ENCODE peak calls at places on chromosomes 3 and 15, in seven cellular contexts. W is heart left ventricle, J is tibial artery, T is OCI-LY7, X is epithelial cell of esophagus, H is cardiac muscle cell, P is PC-9. F is an unnamed sample.

GRCh38 chr3:178964551-178964950 is 107.1 kb downstream of the ZMAT3 start:
- DNase-seq in W (no peak), J (no peak), T (no peak), X (no peak), H (no peak), P (no peak), F (no peak)

GRCh38 chr3:152120606-152121291 is 148.0 kb upstream of the MBNL1 start:
- DNase-seq in W (no peak), J (no peak), T (no peak), X (peak), H (no peak), P (no peak), F (peak)

GRCh38 chr15:50058231-50058630 is 60.8 kb downstream of the ATP8B4 start:
- DNase-seq in W (no peak), J (no peak), T (no peak), X (no peak), H (no peak), P (no peak), F (no peak)

GRCh38 chr3:191412764-191413163 is 48.2 kb upstream of the PYDC2 start:
- DNase-seq in W (no peak), J (no peak), T (no peak), X (peak), H (no peak), P (peak), F (peak)

GRCh38 chr15:41568350-41569017 is 9.5 kb downstream of the TYRO3 start:
- DNase-seq in W (no peak), J (no peak), T (no peak), X (no peak), H (peak), P (no peak), F (no peak)

GRCh38 chr15:89361451-89362202 is 27.0 kb upstream of the POLG start:
- DNase-seq in W (peak), J (no peak), T (no peak), X (peak), H (peak), P (peak), F (peak)

GRCh38 chr15:66027268-66027806 is 158.0 kb downstream of the RAB11A start:
- DNase-seq in W (no peak), J (no peak), T (no peak), X (peak), H (no peak), P (peak), F (no peak)

GRCh38 chr15:52139599-52140462 is 27.3 kb upstream of the BCL2L10 start:
- DNase-seq in W (peak), J (peak), T (peak), X (peak), H (peak), P (peak), F (peak)

GRCh38 chr3:38275658-38276057 is 6.4 kb upstream of the SLC22A14 start:
- DNase-seq in W (no peak), J (no peak), T (no peak), X (no peak), H (no peak), P (no peak), F (no peak)

GRCh38 chr3:78887608-78888011 is 880.2 kb downstream of the ROBO1 start:
- DNase-seq in W (no peak), J (no peak), T (no peak), X (peak), H (no peak), P (no peak), F (peak)

GRCh38 chr3:43958973-43959372 is 268.2 kb downstream of the ABHD5 start:
- DNase-seq in W (no peak), J (no peak), T (no peak), X (no peak), H (no peak), P (no peak), F (no peak)

GRCh38 chr3:191306428-191306827 is 22.8 kb upstream of the CCDC50 start:
- DNase-seq in W (no peak), J (no peak), T (no peak), X (no peak), H (no peak), P (no peak), F (no peak)

GRCh38 chr3:11636372-11636760 is 7.3 kb downstream of the VGLL4 start:
- DNase-seq in W (no peak), J (no peak), T (no peak), X (no peak), H (no peak), P (no peak), F (no peak)

GRCh38 chr15:75167588-75168076 is 34.0 kb upstream of the C15orf39 start:
- DNase-seq in W (no peak), J (no peak), T (no peak), X (peak), H (no peak), P (no peak), F (no peak)

GRCh38 chr3:110021659-110022058 is 684.3 kb upstream of the DPPA4 start:
- DNase-seq in W (no peak), J (no peak), T (no peak), X (no peak), H (no peak), P (no peak), F (no peak)

GRCh38 chr15:35596261-35596660 is 50.3 kb upstream of the DPH6 start:
- DNase-seq in W (no peak), J (no peak), T (no peak), X (no peak), H (no peak), P (no peak), F (peak)

GRCh38 chr3:58899159-58899952 is 150.5 kb downstream of the CFAP20DC start:
- DNase-seq in W (peak), J (peak), T (no peak), X (peak), H (peak), P (peak), F (peak)

GRCh38 chr3:105495021-105495420 is 128.3 kb downstream of the ALCAM start:
- DNase-seq in W (no peak), J (no peak), T (no peak), X (no peak), H (peak), P (no peak), F (peak)

GRCh38 chr3:184323696-184324095 is 9.3 kb downstream of the EIF4G1 start:
- DNase-seq in W (no peak), J (no peak), T (no peak), X (no peak), H (no peak), P (no peak), F (no peak)

GRCh38 chr3:126983653-126984390 is 907 bp downstream of the PLXNA1 start:
- DNase-seq in W (no peak), J (no peak), T (no peak), X (peak), H (peak), P (peak), F (no peak)

GRCh38 chr3:114718897-114719208 is 425.0 kb downstream of the TIGIT start:
- DNase-seq in W (no peak), J (no peak), T (no peak), X (no peak), H (no peak), P (no peak), F (no peak)

GRCh38 chr3:43214616-43215015 is 71.7 kb upstream of the SNRK start:
- DNase-seq in W (no peak), J (no peak), T (no peak), X (peak), H (no peak), P (no peak), F (peak)

GRCh38 chr15:41648770-41649169 is 11.4 kb upstream of the MGA start:
- DNase-seq in W (no peak), J (no peak), T (no peak), X (peak), H (no peak), P (no peak), F (peak)

GRCh38 chr3:114081022-114081421 is 24.5 kb downstream of the QTRT2 start:
- DNase-seq in W (no peak), J (no peak), T (no peak), X (no peak), H (no peak), P (no peak), F (peak)

GRCh38 chr3:141939759-141940158 is 63.3 kb downstream of the ATP1B3 start:
- DNase-seq in W (no peak), J (no peak), T (no peak), X (no peak), H (no peak), P (peak), F (no peak)

GRCh38 chr3:69710153-69710977 is 28.9 kb upstream of the MITF start:
- DNase-seq in W (no peak), J (no peak), T (no peak), X (no peak), H (no peak), P (no peak), F (peak)

DNA sequence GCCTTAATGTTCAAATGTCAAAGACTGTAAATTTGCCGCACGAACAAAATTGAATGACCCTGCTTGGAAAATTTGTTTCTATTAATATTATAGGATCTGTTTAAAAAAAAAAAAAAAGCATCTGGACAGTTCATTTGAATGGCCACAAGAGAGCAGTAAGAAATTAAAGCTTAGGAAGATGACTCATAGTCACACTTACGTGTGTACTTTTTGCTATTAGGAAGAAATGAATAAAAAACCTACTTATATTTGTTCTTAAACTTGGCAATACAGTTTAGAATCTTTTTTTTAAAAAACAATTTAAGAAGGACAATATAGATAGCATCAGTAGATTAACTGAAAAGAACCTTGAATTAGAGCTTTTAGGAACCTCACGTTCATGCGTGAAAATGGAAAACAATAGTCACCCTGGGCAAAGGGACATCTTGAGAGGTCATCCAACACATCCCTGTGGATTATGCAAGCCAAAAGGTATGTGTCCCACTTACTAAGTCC is 621.8 kb downstream of the MECOM start:
- DNase-seq in W (no peak), J (no peak), T (no peak), X (peak), H (peak), P (no peak), F (peak)
- TF ChIP-seq CTCF in W (peak), J (peak), T (peak), X (peak), H (peak), P (peak), F (peak)

GRCh38 chr3:36989000-36989399 is 3.9 kb downstream of the EPM2AIP1 start:
- DNase-seq in W (no peak), J (no peak), T (no peak), X (no peak), H (no peak), P (no peak), F (no peak)
- H3K4me3 ChIP-seq in W (peak), J (no peak), T (peak), X (no peak), H (peak), P (no peak), F (no peak)

GRCh38 chr15:100931143-100931890 is 12.2 kb downstream of the LRRK1 start:
- DNase-seq in W (no peak), J (no peak), T (peak), X (no peak), H (no peak), P (no peak), F (no peak)

GRCh38 chr15:100937171-100937570 is 18.0 kb downstream of the LRRK1 start:
- DNase-seq in W (no peak), J (no peak), T (no peak), X (no peak), H (no peak), P (no peak), F (no peak)

GRCh38 chr15:100932676-100933348 is 13.7 kb downstream of the LRRK1 start:
- DNase-seq in W (no peak), J (no peak), T (peak), X (no peak), H (no peak), P (no peak), F (no peak)

GRCh38 chr15:100934166-100934565 is 15.0 kb downstream of the LRRK1 start:
- DNase-seq in W (no peak), J (no peak), T (no peak), X (no peak), H (no peak), P (no peak), F (peak)

DNA sequence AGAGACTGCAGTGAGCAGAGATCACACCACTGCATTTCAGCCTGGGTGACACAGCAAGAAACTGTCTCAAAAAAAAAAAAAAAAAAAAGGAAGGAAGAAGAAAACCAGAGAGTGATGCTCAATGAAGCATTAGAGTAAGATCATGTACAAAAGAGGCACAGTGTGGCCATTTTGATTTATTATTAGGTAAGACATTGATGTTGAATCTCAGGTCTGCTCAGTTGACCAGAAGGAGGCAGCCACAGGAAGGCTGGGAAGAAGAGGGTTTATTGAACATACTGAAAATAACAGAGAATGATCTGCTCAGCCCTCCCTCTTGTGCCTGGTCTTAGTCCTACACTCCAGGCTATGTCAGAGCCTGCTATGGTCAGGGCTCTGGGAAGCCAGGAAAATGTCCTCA is 15.6 kb downstream of the LRRK1 start:
- DNase-seq in W (no peak), J (no peak), T (peak), X (no peak), H (no peak), P (no peak), F (no peak)
- TF ChIP-seq CTCF in W (no peak), J (no peak), T (peak), X (no peak), H (no peak), P (no peak), F (peak)

GRCh38 chr3:138942861-138943623 is 3.9 kb downstream of the FOXL2 start:
- DNase-seq in W (no peak), J (no peak), T (no peak), X (no peak), H (no peak), P (no peak), F (no peak)

GRCh38 chr3:138944136-138944658 is 2.7 kb downstream of the FOXL2 start:
- DNase-seq in W (no peak), J (peak), T (no peak), X (no peak), H (no peak), P (no peak), F (no peak)

GRCh38 chr3:138944842-138945645 is 1.9 kb downstream of the FOXL2 start:
- DNase-seq in W (no peak), J (no peak), T (no peak), X (peak), H (peak), P (no peak), F (peak)

GRCh38 chr3:138942271-138942670 is 4.7 kb downstream of the FOXL2 start:
- DNase-seq in W (no peak), J (peak), T (no peak), X (no peak), H (no peak), P (no peak), F (no peak)

GRCh38 chr3:138943724-138944131 is 3.2 kb downstream of the FOXL2 start:
- DNase-seq in W (no peak), J (no peak), T (no peak), X (peak), H (no peak), P (no peak), F (no peak)
- H3K4me3 ChIP-seq in W (no peak), J (no peak), T (no peak), X (no peak), H (no peak), P (no peak), F (no peak)

DNA sequence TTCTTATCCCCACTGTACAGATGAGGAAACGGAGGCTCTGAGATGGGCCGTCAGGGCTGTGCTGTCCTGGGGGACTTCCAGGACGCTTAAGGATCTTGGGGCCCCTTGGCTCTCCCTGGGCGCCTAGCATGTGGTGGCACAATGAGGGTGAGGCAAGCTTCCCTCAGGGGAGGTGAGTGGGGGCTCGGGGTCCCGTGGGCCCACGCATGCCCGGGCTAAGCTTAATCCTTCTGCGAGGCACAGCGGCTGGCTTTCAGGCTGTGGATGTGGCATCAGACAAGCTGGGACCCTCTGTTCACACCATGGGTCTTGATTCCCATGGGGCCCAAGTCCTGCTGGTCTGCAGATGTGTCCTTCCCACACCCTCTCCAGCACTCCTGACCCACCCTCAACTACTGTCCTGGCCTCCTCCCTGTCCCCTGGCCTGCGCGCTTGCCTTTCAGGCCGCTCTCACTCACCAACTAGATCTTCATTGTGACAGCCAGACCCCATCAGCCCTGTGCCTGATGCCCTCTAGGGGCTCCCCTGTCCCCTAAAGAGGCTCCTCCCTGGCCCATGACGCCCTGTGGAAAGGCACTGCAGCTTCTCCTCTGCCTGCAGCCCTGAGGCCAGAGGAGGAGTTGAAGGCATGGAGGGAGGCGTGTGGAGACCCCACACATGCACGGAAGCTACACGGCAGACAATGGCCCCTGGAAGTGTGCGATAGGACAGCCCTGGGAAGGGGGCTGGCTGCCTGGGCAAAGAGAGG is 11.3 kb downstream of the DUSP7 start:
- DNase-seq in W (no peak), J (no peak), T (no peak), X (no peak), H (no peak), P (no peak), F (no peak)
- TF ChIP-seq CTCF in W (no peak), J (no peak), T (peak), X (no peak), H (no peak), P (no peak), F (no peak)